ENCODE peak calls at places on chromosomes 11 and 22, in four cellular contexts. U, Q, P and Z are unnamed samples.

GRCh38 chr22:29231971-29232959 is 26.6 kb downstream of the EMID1 start:
- DNase-seq in U (no peak), Q (no peak), P (no peak), Z (no peak)

GRCh38 chr22:20803696-20804324 is 29.9 kb downstream of the SERPIND1 start:
- DNase-seq in U (no peak), Q (peak; percentile 11), P (peak; percentile 56), Z (peak; percentile 57)

GRCh38 chr11:80227915-80228314 is 787.1 kb upstream of the TENM4 start:
- DNase-seq in U (no peak), Q (no peak), P (no peak), Z (no peak)

GRCh38 chr11:61198391-61198790 is 4.9 kb upstream of the PGA3 start:
- DNase-seq in U (no peak), Q (no peak), P (no peak), Z (no peak)

GRCh38 chr11:21511835-21512440 is 680.9 kb upstream of the ANO5 start:
- DNase-seq in U (peak; percentile 49), Q (peak; percentile 27), P (peak; percentile 84), Z (peak; percentile 65)

GRCh38 chr22:40399661-40400060 is 29.3 kb downstream of the SGSM3 start:
- DNase-seq in U (no peak), Q (no peak), P (no peak), Z (no peak)

GRCh38 chr22:44180706-44181032 is at the start of gene PARVG:
- DNase-seq in U (no peak), Q (no peak), P (peak; percentile 63), Z (no peak)

GRCh38 chr11:60214386-60214785 is 28.6 kb downstream of the MS4A4E start:
- DNase-seq in U (no peak), Q (no peak), P (no peak), Z (no peak)

GRCh38 chr22:38840129-38840528 is 3.7 kb downstream of the NPTXR start:
- DNase-seq in U (no peak), Q (no peak), P (no peak), Z (no peak)

GRCh38 chr22:38834215-38834953 is 9.4 kb downstream of the NPTXR start:
- DNase-seq in U (no peak), Q (no peak), P (no peak), Z (no peak)

GRCh38 chr22:38834991-38835390 is 8.8 kb downstream of the NPTXR start:
- DNase-seq in U (no peak), Q (no peak), P (no peak), Z (no peak)

GRCh38 chr22:38835888-38836301 is 7.9 kb downstream of the NPTXR start:
- DNase-seq in U (no peak), Q (peak; percentile 90), P (no peak), Z (no peak)

DNA sequence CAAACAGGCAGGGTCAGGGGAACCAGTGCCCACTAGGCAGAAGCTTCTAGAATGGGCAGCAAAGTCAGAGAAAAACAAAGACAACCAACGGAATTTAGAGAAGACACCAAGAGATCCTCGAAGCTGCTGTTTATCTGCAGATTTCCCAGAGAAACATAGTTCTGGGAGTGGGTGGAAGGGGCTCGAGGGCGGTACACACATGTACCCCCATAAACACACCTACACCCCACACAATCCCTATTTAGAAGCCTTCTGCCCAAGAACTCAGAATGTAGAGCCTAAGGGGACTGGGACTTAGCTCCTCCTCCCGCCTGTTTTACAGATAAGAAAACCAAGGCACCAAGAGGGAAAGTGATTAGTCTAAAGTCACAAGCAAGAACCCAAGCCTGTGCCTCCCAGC is 6.4 kb downstream of the NPTXR start:
- DNase-seq in U (no peak), Q (no peak), P (no peak), Z (no peak)
- H2AFZ ChIP-seq in U (no peak overlapping the region), Q (no peak overlapping the region), P (no peak overlapping the region), Z (no peak overlapping the region)

DNA sequence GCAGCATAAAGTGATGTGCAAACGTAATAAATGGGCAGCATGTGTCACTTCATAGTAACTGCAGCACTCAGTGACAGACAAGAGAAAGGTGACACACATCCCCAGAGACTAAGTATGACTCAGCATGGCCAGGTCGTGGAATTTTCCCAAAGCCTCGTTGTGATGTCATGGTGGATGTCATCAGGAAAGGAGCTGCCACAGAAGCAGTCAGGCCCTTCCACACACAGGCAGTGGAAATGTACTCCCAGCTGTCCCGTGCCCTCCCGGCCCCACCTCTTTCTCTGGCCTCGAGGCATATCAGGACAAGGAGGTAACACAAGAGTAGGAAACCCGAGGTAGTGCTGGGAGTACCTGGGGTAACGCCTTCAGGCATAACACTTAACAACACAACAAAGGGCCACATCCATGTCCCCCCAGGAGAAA is 8.1 kb downstream of the PC start:
- DNase-seq in U (peak; percentile 72), Q (peak; percentile 79), P (peak; percentile 76), Z (no peak)
- H2AFZ ChIP-seq in U (no peak overlapping the region), Q (no peak overlapping the region), P (no peak overlapping the region), Z (no peak overlapping the region)

GRCh38 chr22:31029276-31029675 is 51.8 kb upstream of the SMTN start:
- DNase-seq in U (no peak), Q (no peak), P (no peak), Z (no peak)
- H2AFZ ChIP-seq in U (no peak overlapping the region), Q (no peak overlapping the region), P (no peak overlapping the region), Z (no peak overlapping the region)

GRCh38 chr22:38005943-38006342 is 21.6 kb upstream of the SOX10 start:
- DNase-seq in U (no peak), Q (no peak), P (no peak), Z (no peak)

GRCh38 chr22:38012604-38013072 is 28.3 kb upstream of the SOX10 start:
- DNase-seq in U (peak; percentile 9), Q (peak; percentile 67), P (no peak), Z (no peak)

GRCh38 chr22:38009000-38009806 is 24.8 kb upstream of the SOX10 start:
- DNase-seq in U (no peak), Q (no peak), P (no peak), Z (no peak)

GRCh38 chr22:38006906-38007305 is 22.6 kb upstream of the SOX10 start:
- DNase-seq in U (no peak), Q (no peak), P (no peak), Z (no peak)

DNA sequence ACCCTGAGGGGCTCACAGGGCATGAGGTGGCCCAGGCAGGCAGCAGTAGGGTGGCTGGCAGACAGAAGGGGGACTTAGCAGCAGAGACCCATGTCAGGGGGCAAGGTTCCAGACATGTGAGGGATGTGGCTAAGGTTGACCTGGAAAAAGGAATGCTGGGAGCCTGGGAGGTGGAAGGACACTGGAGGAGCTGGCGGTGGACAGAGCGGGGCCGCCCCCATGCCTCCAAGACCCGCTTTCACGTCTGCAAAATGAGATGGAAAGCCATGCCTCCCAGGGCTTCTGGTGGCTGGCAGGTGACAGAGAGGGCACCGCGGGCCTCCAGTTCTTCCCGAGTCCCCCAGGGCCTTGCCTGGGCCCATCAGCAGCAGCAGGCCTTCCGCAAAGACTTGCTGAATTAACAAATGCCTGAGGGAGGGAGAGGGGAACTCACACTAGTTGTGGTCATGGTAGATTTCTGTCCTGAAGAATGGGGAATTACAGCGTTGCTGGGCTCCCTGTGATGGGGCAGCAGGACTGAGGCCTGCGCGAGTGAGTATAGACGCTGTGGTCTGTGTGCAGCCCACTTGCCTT is 23.1 kb upstream of the SOX10 start:
- DNase-seq in U (no peak), Q (no peak), P (no peak), Z (no peak)
- H2AFZ ChIP-seq in U (no peak overlapping the region), Q (no peak overlapping the region), P (no peak overlapping the region), Z (no peak overlapping the region)